ENCODE peak calls at places on chromosomes 11 and 22, in four cellular contexts. Z, H, N and D are unnamed samples.

GRCh38 chr11:86021390-86021789 is 47.5 kb downstream of the PICALM start:
- DNase-seq in Z (no peak), H (no peak), N (no peak), D (no peak)

GRCh38 chr11:134049303-134049702 is 19.6 kb upstream of the JAM3 start:
- DNase-seq in Z (no peak), H (no peak), N (no peak), D (peak)

GRCh38 chr22:37158963-37159290 is 9.2 kb upstream of the IL2RB start:
- DNase-seq in Z (no peak), H (no peak), N (no peak), D (no peak)

GRCh38 chr22:45617948-45618347 is 53.7 kb upstream of the ATXN10 start:
- DNase-seq in Z (no peak), H (no peak), N (no peak), D (no peak)

GRCh38 chr11:69205125-69205928 is 49.6 kb downstream of the SMIM38 start:
- DNase-seq in Z (no peak), H (no peak), N (no peak), D (no peak)

GRCh38 chr11:69413993-69414392 is 67.5 kb upstream of the LINC01488 start:
- DNase-seq in Z (no peak), H (no peak), N (no peak), D (no peak)

GRCh38 chr11:119461250-119461963 is 38.4 kb upstream of the THY1 start:
- DNase-seq in Z (no peak), H (no peak), N (no peak), D (no peak)

GRCh38 chr22:25112538-25113253 is 87.0 kb upstream of the CRYBB3 start:
- DNase-seq in Z (peak), H (no peak), N (no peak), D (no peak)

GRCh38 chr11:17972987-17973386 is 39.9 kb downstream of the SERGEF start:
- DNase-seq in Z (peak), H (peak), N (peak), D (peak)

GRCh38 chr11:36035999-36036398 is 92.1 kb downstream of the LDLRAD3 start:
- DNase-seq in Z (no peak), H (no peak), N (no peak), D (no peak)

GRCh38 chr22:50170453-50171318 is at the start of gene PANX2:
- DNase-seq in Z (peak), H (peak), N (no peak), D (no peak)